ENCODE peak calls at places on chromosomes 13 and 19, in five cellular contexts. C, U, W, G and F are unnamed samples.

GRCh38 chr19:9848060-9848459 is 12.9 kb downstream of the PIN1 start:
- DNase-seq in C (peak; percentile 71), U (no peak), W (no peak), G (peak; percentile 37), F (peak; percentile 48)

GRCh38 chr19:33556261-33556660 is 34.7 kb upstream of the PEPD start:
- DNase-seq in C (no peak), U (no peak), W (no peak), G (no peak), F (no peak)

GRCh38 chr13:50650936-50651638 is 192.4 kb downstream of the DLEU7 start:
- DNase-seq in C (no peak), U (no peak), W (no peak), G (no peak), F (no peak)

GRCh38 chr19:17183271-17183757 is 31.8 kb upstream of the USE1 start:
- DNase-seq in C (no peak), U (no peak), W (no peak), G (no peak), F (no peak)

GRCh38 chr13:113545931-113546516 is 38.5 kb upstream of the TFDP1 start:
- DNase-seq in C (peak; percentile 30), U (no peak), W (no peak), G (no peak), F (no peak)

GRCh38 chr19:58217607-58218391 is 10.9 kb upstream of the ZNF544 start:
- DNase-seq in C (no peak), U (no peak), W (no peak), G (no peak), F (no peak)

GRCh38 chr13:37361608-37362007 is 237.0 kb downstream of the POSTN start:
- DNase-seq in C (no peak), U (no peak), W (no peak), G (no peak), F (no peak)

GRCh38 chr19:4080473-4080872 is 13.8 kb upstream of the ZBTB7A start:
- DNase-seq in C (no peak), U (no peak), W (no peak), G (no peak), F (no peak)

GRCh38 chr19:5424192-5424973 is 30.8 kb upstream of the ZNRF4 start:
- DNase-seq in C (no peak), U (no peak), W (no peak), G (peak; percentile 26), F (peak; percentile 41)

GRCh38 chr19:40692212-40692551 is 1.7 kb upstream of the NUMBL start:
- DNase-seq in C (peak; percentile 53), U (no peak), W (no peak), G (no peak), F (no peak)

GRCh38 chr13:98182589-98182988 is 5.5 kb upstream of the RNF113B start:
- DNase-seq in C (no peak), U (no peak), W (no peak), G (no peak), F (no peak)

GRCh38 chr19:55519461-55520311 is 17.2 kb downstream of the SBK2 start:
- DNase-seq in C (no peak), U (no peak), W (no peak), G (no peak), F (no peak)

GRCh38 chr13:58452123-58452623 is 820.6 kb downstream of the PCDH17 start:
- DNase-seq in C (no peak), U (no peak), W (no peak), G (no peak), F (no peak)